ENCODE peak calls at places on chromosomes 1 and 21, in eight cellular contexts. E is psoas muscle, V is AG04450, P is heart left ventricle, H is stomach, L is coronary artery, Z is lower leg skin, O is GM23338. T is an unnamed sample.

GRCh38 chr1:239539856-239540255 is 153.5 kb downstream of the CHRM3 start:
- DNase-seq in P (no peak), E (no peak), Z (no peak), V (no peak), L (no peak), H (no peak), O (no peak), T (no peak)

GRCh38 chr1:221543529-221544120 is 198.3 kb downstream of the DUSP10 start:
- DNase-seq in O (peak; percentile 58), E (no peak), P (no peak), V (no peak), L (no peak), H (no peak), Z (no peak), T (no peak)

GRCh38 chr21:40819262-40819661 is 27.7 kb downstream of the DSCAM start:
- DNase-seq in L (no peak), V (no peak), E (no peak), O (no peak), Z (no peak), P (no peak), H (no peak), T (no peak)

GRCh38 chr1:202159534-202160371 is 649 bp downstream of the PTPN7 start:
- DNase-seq in H (no peak), Z (no peak), L (no peak), P (no peak), O (no peak), E (no peak), V (no peak), T (no peak)

GRCh38 chr1:64499966-64500365 is 30.0 kb downstream of the CACHD1 start:
- DNase-seq in P (no peak), V (no peak), L (no peak), H (no peak), E (no peak), Z (no peak), O (peak; percentile 72), T (no peak)

GRCh38 chr1:230313453-230314141 is 112.5 kb downstream of the PGBD5 start:
- DNase-seq in P (no peak), E (no peak), Z (no peak), V (no peak), L (no peak), H (no peak), O (no peak), T (no peak)

GRCh38 chr1:49229555-49229954 is 452.9 kb upstream of the BEND5 start:
- DNase-seq in H (peak; percentile 64), L (no peak), Z (no peak), P (no peak), E (no peak), V (no peak), O (peak; percentile 34), T (no peak)

GRCh38 chr1:55305735-55306134 is 90.6 kb upstream of the USP24 start:
- DNase-seq in L (no peak), V (no peak), P (no peak), H (no peak), O (no peak), E (no peak), Z (no peak), T (no peak)

GRCh38 chr1:147492207-147492606 is 49.1 kb upstream of the BCL9 start:
- DNase-seq in V (no peak), E (no peak), Z (no peak), L (no peak), H (no peak), O (no peak), P (no peak), T (no peak)

GRCh38 chr1:117754061-117754969 is 148.5 kb downstream of the TENT5C start:
- DNase-seq in L (no peak), P (peak; percentile 55), V (peak; percentile 7), H (peak; percentile 72), O (peak; percentile 93), E (no peak), Z (no peak), T (no peak)

GRCh38 chr1:71086331-71086730 is 5.5 kb upstream of the ZRANB2 start:
- DNase-seq in O (no peak), P (no peak), E (no peak), L (no peak), Z (no peak), H (no peak), V (peak; percentile 18), T (peak; percentile 41)

GRCh38 chr1:192544983-192545393 is 30.6 kb upstream of the RGS1 start:
- DNase-seq in O (peak; percentile 14), V (no peak), L (no peak), Z (no peak), P (no peak), E (no peak), H (no peak), T (peak; percentile 55)

GRCh38 chr1:109214695-109215623 is 1.2 kb downstream of the SARS1 start:
- DNase-seq in E (peak; percentile 63), Z (no peak), L (no peak), V (peak; percentile 81), P (no peak), O (peak; percentile 59), H (peak; percentile 40), T (peak; percentile 85)

GRCh38 chr1:154568165-154568815 is 712 bp downstream of the CHRNB2 start:
- DNase-seq in L (no peak), O (peak; percentile 11), P (no peak), H (no peak), E (no peak), Z (no peak), V (no peak), T (no peak)
- H3K4me3 ChIP-seq in L (peak overlapping the region; percentile 58), O (peak overlapping the region; percentile 60), P (peak overlapping the region; percentile 28), H (no peak overlapping the region), E (peak overlapping the region; percentile 44), Z (no peak overlapping the region), V (peak overlapping the region; percentile 29), T (peak overlapping the region; percentile 31)

GRCh38 chr1:27887215-27888035 is 15.1 kb downstream of the THEMIS2 start:
- DNase-seq in L (no peak), H (no peak), V (no peak), E (no peak), O (no peak), P (no peak), Z (no peak), T (no peak)

GRCh38 chr1:27886744-27887143 is 14.4 kb downstream of the THEMIS2 start:
- DNase-seq in Z (no peak), O (no peak), H (no peak), L (no peak), P (no peak), V (no peak), E (no peak), T (no peak)

GRCh38 chr1:27885114-27885528 is 12.8 kb downstream of the THEMIS2 start:
- DNase-seq in L (no peak), H (no peak), V (no peak), E (no peak), P (no peak), O (no peak), Z (peak; percentile 70), T (no peak)

GRCh38 chr1:27885620-27886352 is 13.4 kb downstream of the THEMIS2 start:
- DNase-seq in P (no peak), L (no peak), H (no peak), O (no peak), Z (peak; percentile 32), E (no peak), V (no peak), T (no peak)

GRCh38 chr1:27886353-27886679 is 14.0 kb downstream of the THEMIS2 start:
- DNase-seq in O (no peak), H (no peak), P (no peak), L (no peak), V (no peak), E (no peak), Z (peak; percentile 21), T (no peak)
- H3K4me3 ChIP-seq in O (no peak overlapping the region), H (no peak overlapping the region), P (no peak overlapping the region), L (no peak overlapping the region), V (no peak overlapping the region), E (no peak overlapping the region), Z (no peak overlapping the region), T (no peak overlapping the region)

GRCh38 chr1:168609133-168609715 is 32.8 kb downstream of the XCL1 start:
- DNase-seq in P (peak; percentile 49), Z (no peak), E (peak; percentile 88), O (peak; percentile 36), V (no peak), H (no peak), L (peak; percentile 87), T (peak; percentile 37)
- H3K4me3 ChIP-seq in P (peak overlapping the region; percentile 19), Z (no peak overlapping the region), E (peak overlapping the region; percentile 53), O (no peak overlapping the region), V (no peak overlapping the region), H (no peak overlapping the region), L (peak overlapping the region; percentile 50), T (peak overlapping the region; percentile 28)

GRCh38 chr1:77509898-77510297 is 172.6 kb downstream of the ZZZ3 start:
- DNase-seq in V (no peak), L (no peak), H (no peak), P (no peak), Z (no peak), E (no peak), O (no peak), T (no peak)

GRCh38 chr1:77516106-77516505 is 166.4 kb downstream of the ZZZ3 start:
- DNase-seq in H (no peak), L (no peak), O (no peak), V (no peak), P (no peak), E (no peak), Z (no peak), T (no peak)

GRCh38 chr1:77513839-77514763 is 168.4 kb downstream of the ZZZ3 start:
- DNase-seq in E (no peak), O (peak; percentile 87), V (peak; percentile 74), P (peak; percentile 36), H (no peak), Z (no peak), L (no peak), T (peak; percentile 70)

GRCh38 chr1:77511440-77511840 is 171.0 kb downstream of the ZZZ3 start:
- DNase-seq in V (peak; percentile 68), H (no peak), L (no peak), P (no peak), O (no peak), Z (no peak), E (no peak), T (peak; percentile 85)

DNA sequence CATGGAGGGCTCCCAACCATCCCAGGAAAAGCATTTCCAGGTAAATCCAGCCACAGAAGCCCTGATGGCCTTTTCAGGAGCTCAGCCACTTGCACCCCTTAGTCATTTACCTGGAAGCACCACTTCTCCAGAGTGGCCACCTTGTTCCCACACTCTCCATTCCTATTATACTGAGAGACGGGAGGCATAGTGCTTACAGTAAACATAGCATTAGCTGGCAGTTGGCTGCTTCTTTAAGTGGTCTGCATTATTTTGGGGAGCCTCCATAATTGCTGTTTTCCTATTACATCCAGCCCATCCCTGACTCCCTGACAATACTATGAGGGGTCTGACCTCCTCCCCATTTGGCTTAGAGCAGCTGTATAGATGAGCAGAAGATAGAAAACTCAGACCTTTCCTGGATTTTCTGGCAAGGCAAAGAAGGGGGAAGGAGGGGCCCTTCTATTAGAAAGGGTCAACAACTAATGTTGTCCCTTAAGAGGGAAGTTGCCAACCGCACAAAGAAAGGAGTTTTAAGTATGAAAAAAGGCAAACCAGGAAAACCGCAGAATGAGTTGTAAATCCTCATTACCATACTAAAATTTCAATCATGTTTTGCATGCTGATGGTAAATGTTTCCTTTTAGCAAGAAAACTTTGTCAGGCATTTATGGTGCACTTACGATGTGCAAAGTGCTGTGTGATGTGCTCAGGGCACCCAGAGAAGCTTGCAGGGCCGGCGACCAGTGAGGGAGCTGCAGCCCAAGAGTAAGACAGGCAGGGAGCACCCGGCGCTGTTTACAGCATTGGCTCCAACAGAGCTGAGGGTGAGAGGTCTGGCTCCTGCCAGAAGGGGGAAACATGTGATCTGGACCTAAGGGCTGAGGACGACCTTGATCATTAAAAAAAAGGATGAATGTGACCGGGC is 167.3 kb downstream of the ZZZ3 start:
- DNase-seq in L (no peak), Z (no peak), O (peak; percentile 83), E (no peak), H (no peak), V (no peak), P (peak; percentile 39), T (no peak)
- H3K4me3 ChIP-seq in L (no peak overlapping the region), Z (no peak overlapping the region), O (peak overlapping the region; percentile 4), E (no peak overlapping the region), H (no peak overlapping the region), V (no peak overlapping the region), P (no peak overlapping the region), T (no peak overlapping the region)